ENCODE peak calls at places on chromosome 15, in ten cellular contexts. P is heart left ventricle; H is lung; U is mammary epithelial cell; T is stomach; K is CD8-positive, alpha-beta memory T cell; R is prostate gland; G is tibial artery; D is fibroblast of lung; M is cardiac muscle cell. C is an unnamed sample. For H3K36me3, the result is how much of the 10 kb centered on the place peaks cover.

GRCh38 chr15:88542342-88542733 is 4.1 kb downstream of the DET1 start:
- DNase-seq in K (no peak), P (no peak), H (no peak), M (peak), U (no peak), R (no peak), D (no peak), T (no peak), G (no peak), C (no peak)

GRCh38 chr15:40471105-40471777 is 457 bp downstream of the CHST14 start:
- DNase-seq in K (peak), R (no peak), D (peak), H (no peak), T (no peak), G (peak), M (peak), U (no peak), P (peak), C (peak)

GRCh38 chr15:25677719-25678497 is 185.2 kb downstream of the ATP10A start:
- DNase-seq in H (no peak), K (no peak), M (no peak), G (peak), D (no peak), T (no peak), R (no peak), P (no peak), U (no peak), C (no peak)

GRCh38 chr15:57911247-57911646 is 154.3 kb downstream of the ALDH1A2 start:
- DNase-seq in K (no peak), R (no peak), D (no peak), H (no peak), U (no peak), T (no peak), P (no peak), M (peak), G (no peak), C (no peak)

GRCh38 chr15:70781236-70781635 is 17.9 kb upstream of the UACA start:
- DNase-seq in D (no peak), M (no peak), K (no peak), P (no peak), U (peak), R (no peak), G (no peak), T (no peak), H (peak), C (no peak)

GRCh38 chr15:92801412-92801773 is 98.7 kb upstream of the CHD2 start:
- DNase-seq in T (no peak), M (peak), U (peak), G (no peak), R (no peak), D (peak), H (no peak), P (no peak), K (no peak), C (no peak)

GRCh38 chr15:101543926-101544490 is 54.5 kb upstream of the PCSK6 start:
- DNase-seq in D (no peak), R (no peak), T (no peak), U (no peak), M (no peak), H (no peak), G (no peak), P (no peak), K (no peak), C (no peak)

GRCh38 chr15:34223904-34224596 is 766 bp upstream of the EMC4 start:
- DNase-seq in D (peak), H (no peak), R (no peak), G (no peak), K (no peak), U (no peak), M (peak), P (no peak), T (no peak), C (no peak)

GRCh38 chr15:66401130-66402021 is 14.7 kb downstream of the MAP2K1 start:
- DNase-seq in D (no peak), T (no peak), P (no peak), H (no peak), U (peak), K (peak), M (no peak), R (no peak), G (no peak), C (no peak)

GRCh38 chr15:76057332-76058000 is 2.3 kb upstream of the TMEM266 start:
- DNase-seq in K (peak), G (no peak), P (no peak), D (peak), U (peak), H (no peak), T (peak), R (peak), M (peak), C (peak)

GRCh38 chr15:70251246-70251990 is 153.7 kb upstream of the TLE3 start:
- DNase-seq in G (peak), M (no peak), K (no peak), T (no peak), U (peak), H (no peak), D (no peak), R (no peak), P (no peak), C (no peak)

GRCh38 chr15:55915876-55916567 is 77.4 kb downstream of the NEDD4 start:
- DNase-seq in K (no peak), T (no peak), D (peak), U (no peak), R (no peak), G (no peak), P (no peak), M (peak), H (no peak), C (no peak)

GRCh38 chr15:25803036-25803435 is 60.1 kb downstream of the ATP10A start:
- DNase-seq in R (no peak), D (no peak), G (peak), T (no peak), P (peak), H (no peak), U (no peak), K (no peak), M (no peak), C (no peak)

GRCh38 chr15:70361106-70361505 is 263.4 kb upstream of the TLE3 start:
- DNase-seq in U (no peak), M (no peak), H (no peak), K (no peak), D (no peak), T (no peak), P (no peak), R (no peak), G (no peak), C (no peak)

GRCh38 chr15:47384316-47384715 is 333.0 kb upstream of the SEMA6D start:
- DNase-seq in T (no peak), R (no peak), G (no peak), P (no peak), D (peak), U (peak), H (no peak), K (no peak), M (peak), C (no peak)

GRCh38 chr15:69154684-69155083 is 5.8 kb upstream of the GLCE start:
- DNase-seq in U (peak), M (peak), D (peak), G (no peak), R (no peak), K (no peak), H (no peak), P (no peak), T (no peak), C (no peak)

GRCh38 chr15:61459785-61460707 is 230.9 kb upstream of the RORA start:
- DNase-seq in G (no peak), T (no peak), D (peak), P (no peak), U (peak), K (no peak), H (no peak), M (peak), R (no peak), C (no peak)

GRCh38 chr15:57537072-57537471 is 54.6 kb upstream of the MYZAP start:
- DNase-seq in M (peak), H (no peak), G (peak), P (no peak), K (no peak), U (no peak), T (peak), D (peak), R (no peak), C (no peak)

GRCh38 chr15:53197426-53197839 is 407.3 kb upstream of the ONECUT1 start:
- DNase-seq in T (peak), M (peak), U (peak), G (no peak), D (peak), R (peak), P (peak), H (peak), K (no peak), C (no peak)

GRCh38 chr15:35181538-35181937 is 96.4 kb upstream of the NANOGP8 start:
- DNase-seq in U (peak), M (peak), P (no peak), G (no peak), R (no peak), K (no peak), T (no peak), D (peak), H (no peak), C (no peak)

GRCh38 chr15:52348056-52348745 is 52.6 kb upstream of the MYO5C start:
- DNase-seq in M (peak), T (no peak), K (no peak), H (peak), D (no peak), U (no peak), G (no peak), R (no peak), P (no peak), C (no peak)

GRCh38 chr15:90142216-90143175 is 40.2 kb upstream of the IDH2 start:
- DNase-seq in H (no peak), T (no peak), D (no peak), K (peak), R (no peak), G (no peak), U (no peak), M (no peak), P (no peak), C (no peak)

GRCh38 chr15:70324001-70324974 is 226.6 kb upstream of the TLE3 start:
- DNase-seq in T (peak), U (peak), D (peak), R (peak), H (no peak), K (no peak), G (no peak), P (no peak), M (no peak), C (no peak)

GRCh38 chr15:47394410-47394809 is 322.9 kb upstream of the SEMA6D start:
- DNase-seq in K (no peak), T (no peak), H (no peak), D (no peak), R (no peak), P (no peak), U (no peak), G (no peak), M (no peak), C (no peak)

GRCh38 chr15:74626752-74627692 is 11.4 kb downstream of the CLK3 start:
- DNase-seq in M (no peak), T (no peak), G (no peak), U (no peak), D (no peak), H (no peak), P (no peak), K (peak), R (no peak), C (no peak)

GRCh38 chr15:44692659-44693058 is 18.5 kb downstream of the PATL2 start:
- DNase-seq in D (no peak), M (no peak), K (no peak), R (no peak), U (no peak), G (no peak), T (no peak), H (no peak), P (no peak), C (no peak)

GRCh38 chr15:58554758-58555157 is 123.0 kb downstream of the LIPC start:
- DNase-seq in H (no peak), K (no peak), D (no peak), M (no peak), T (no peak), P (no peak), G (no peak), U (no peak), R (no peak), C (no peak)

GRCh38 chr15:74613089-74613952 is 2.3 kb upstream of the CLK3 start:
- DNase-seq in R (no peak), H (no peak), D (no peak), T (no peak), U (peak), G (no peak), M (no peak), K (no peak), P (no peak), C (no peak)

GRCh38 chr15:25849431-25849921 is 13.7 kb downstream of the ATP10A start:
- DNase-seq in G (no peak), P (no peak), T (no peak), K (peak), U (no peak), H (no peak), M (peak), R (no peak), D (peak), C (no peak)

GRCh38 chr15:75073197-75073596 is 49.8 kb downstream of the PPCDC start:
- DNase-seq in G (no peak), K (no peak), D (no peak), P (no peak), R (no peak), T (no peak), H (no peak), U (no peak), M (no peak), C (no peak)

GRCh38 chr15:68042855-68043222 is 11.3 kb upstream of the PIAS1 start:
- DNase-seq in T (no peak), M (no peak), D (no peak), G (no peak), U (no peak), R (no peak), H (no peak), K (no peak), P (no peak), C (no peak)

GRCh38 chr15:62766599-62766998 is 275.9 kb upstream of the TPM1 start:
- DNase-seq in T (no peak), G (no peak), H (no peak), K (no peak), M (no peak), U (no peak), D (no peak), R (no peak), P (no peak), C (no peak)

GRCh38 chr15:70245932-70246622 is 148.4 kb upstream of the TLE3 start:
- DNase-seq in D (peak), G (no peak), K (no peak), U (peak), P (no peak), M (peak), T (peak), R (no peak), H (peak), C (no peak)

GRCh38 chr15:95134306-95135100 is 903.1 kb downstream of the MCTP2 start:
- DNase-seq in U (no peak), M (no peak), T (no peak), P (no peak), K (no peak), D (peak), H (no peak), R (no peak), G (no peak), C (no peak)

GRCh38 chr15:96735621-96736020 is 405.1 kb downstream of the NR2F2 start:
- DNase-seq in M (no peak), H (no peak), T (no peak), K (no peak), D (no peak), U (no peak), P (no peak), R (no peak), G (no peak), C (no peak)

GRCh38 chr15:98395974-98396627 is 252.2 kb upstream of the IGF1R start:
- DNase-seq in T (no peak), D (no peak), M (no peak), H (no peak), P (no peak), K (no peak), G (no peak), R (no peak), U (no peak), C (no peak)

GRCh38 chr15:47685141-47685870 is 32.0 kb upstream of the SEMA6D start:
- DNase-seq in H (no peak), M (no peak), P (no peak), T (no peak), D (no peak), K (no peak), R (no peak), G (no peak), U (peak), C (no peak)

GRCh38 chr15:71934446-71934845 is 124.1 kb downstream of the NR2E3 start:
- DNase-seq in T (no peak), K (no peak), D (no peak), U (peak), G (no peak), P (no peak), R (no peak), M (no peak), H (no peak), C (no peak)
- H3K36me3 ChIP-seq in T (half or more), K (under half), D (under half), U (under half), G (half or more), P (half or more), R (under half), M (under half), H (under half), C (under half)

GRCh38 chr15:81336568-81336967 is 12.6 kb upstream of the STARD5 start:
- DNase-seq in P (no peak), G (no peak), K (peak), R (no peak), M (peak), T (no peak), H (no peak), D (peak), U (peak), C (no peak)

GRCh38 chr15:81335631-81336030 is 11.7 kb upstream of the STARD5 start:
- DNase-seq in U (no peak), D (no peak), H (no peak), M (no peak), P (no peak), R (no peak), T (no peak), G (no peak), K (no peak), C (no peak)

GRCh38 chr15:81337241-81337640 is 13.3 kb upstream of the STARD5 start:
- DNase-seq in D (no peak), P (no peak), G (no peak), M (no peak), U (no peak), T (no peak), R (no peak), K (no peak), H (no peak), C (no peak)

GRCh38 chr15:81333363-81333762 is 9.4 kb upstream of the STARD5 start:
- DNase-seq in H (no peak), G (no peak), U (no peak), T (no peak), D (no peak), R (no peak), M (no peak), P (no peak), K (no peak), C (no peak)

DNA sequence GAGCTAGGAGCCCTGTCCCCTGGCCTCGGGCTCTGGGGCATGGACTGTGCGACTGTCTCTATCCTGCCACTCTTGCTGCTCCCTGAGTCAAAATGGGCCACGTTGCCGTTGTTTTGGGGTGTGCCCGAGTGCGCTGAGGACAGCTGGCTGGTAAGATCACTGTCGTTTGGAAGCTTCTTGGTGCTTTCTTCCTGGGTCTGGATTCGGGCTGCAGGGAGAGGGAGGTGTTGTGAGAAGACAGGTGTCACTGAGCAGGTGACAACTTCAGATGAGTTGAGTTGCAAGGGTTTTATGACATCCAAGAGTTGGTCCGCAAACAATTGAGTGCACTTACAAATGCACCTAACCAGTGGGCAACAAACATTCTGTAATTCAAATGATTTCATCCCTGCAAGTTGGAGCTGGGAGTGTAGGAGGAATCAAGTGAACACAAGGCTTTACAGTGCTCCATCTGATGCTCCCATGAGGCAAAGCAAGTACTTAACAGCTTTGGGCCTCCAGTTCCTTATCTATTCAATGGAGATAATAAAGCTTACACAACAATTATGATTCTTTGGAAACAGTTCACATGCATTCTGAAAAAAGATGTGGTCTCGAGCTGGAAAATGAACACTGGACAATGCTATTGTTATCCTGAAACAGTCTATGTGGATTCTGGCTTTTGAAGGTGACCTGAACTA is 11.0 kb upstream of the STARD5 start:
- DNase-seq in G (no peak), M (peak), K (no peak), T (no peak), D (no peak), P (no peak), U (no peak), R (no peak), H (no peak), C (no peak)
- H3K4me3 ChIP-seq in G (no peak), M (no peak), K (no peak), T (no peak), D (no peak), P (no peak), U (no peak), R (no peak), H (no peak), C (no peak)

GRCh38 chr15:73558529-73558928 is 74.7 kb downstream of the NPTN start:
- DNase-seq in P (no peak), D (no peak), G (no peak), T (no peak), R (no peak), M (no peak), K (no peak), U (no peak), H (no peak), C (no peak)

GRCh38 chr15:73568881-73569280 is 64.3 kb downstream of the NPTN start:
- DNase-seq in U (no peak), M (no peak), K (no peak), P (no peak), T (no peak), R (no peak), H (no peak), G (no peak), D (no peak), C (no peak)

GRCh38 chr15:73567022-73567421 is 66.2 kb downstream of the NPTN start:
- DNase-seq in K (no peak), M (no peak), G (no peak), T (no peak), U (no peak), H (no peak), P (no peak), R (no peak), D (no peak), C (no peak)

GRCh38 chr15:73560501-73561117 is 72.6 kb downstream of the NPTN start:
- DNase-seq in K (peak), G (no peak), M (peak), H (no peak), U (peak), D (peak), P (no peak), T (no peak), R (peak), C (peak)

DNA sequence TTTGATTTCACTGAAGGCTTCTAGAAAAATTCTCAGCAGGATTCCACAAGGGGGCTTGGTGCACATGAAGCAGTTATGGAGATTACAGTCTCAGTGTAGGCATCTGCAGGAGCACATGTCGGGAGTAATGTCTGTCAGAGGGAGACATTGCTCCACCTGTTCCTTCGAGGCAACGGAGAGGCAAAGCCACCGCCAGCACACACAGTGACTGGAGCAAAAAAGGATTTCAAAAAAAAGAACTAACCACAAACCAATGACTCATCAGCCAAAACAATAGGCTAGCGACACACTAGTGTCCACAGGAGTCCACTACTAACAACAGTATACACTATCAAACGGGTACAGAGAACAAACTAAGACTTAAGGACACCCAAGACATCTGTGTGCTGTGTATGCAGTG is 68.9 kb downstream of the NPTN start:
- DNase-seq in D (peak), M (peak), K (no peak), G (no peak), U (peak), T (no peak), P (no peak), H (no peak), R (peak), C (no peak)
- H3K36me3 ChIP-seq in D (under half), M (half or more), K (under half), G (under half), U (under half), T (half or more), P (half or more), H (under half), R (under half), C (under half)

DNA sequence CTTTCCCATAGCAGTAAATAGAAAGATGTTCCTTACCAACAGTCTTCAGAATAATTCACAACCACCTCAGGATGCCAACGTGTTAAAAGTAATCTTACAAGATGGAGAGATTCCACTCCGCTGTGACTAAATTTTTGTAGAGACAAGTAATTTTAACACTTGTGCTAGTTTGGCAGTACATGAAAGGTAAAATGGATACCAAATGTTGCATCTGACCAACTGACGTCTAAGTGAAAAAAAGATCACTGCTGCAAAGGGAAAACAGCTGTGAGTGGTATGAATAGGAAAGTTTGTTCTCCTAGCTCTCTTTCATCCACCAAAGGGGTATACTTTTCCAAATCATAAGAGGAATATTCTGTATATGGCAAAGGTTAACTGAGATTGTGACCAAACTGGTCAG is 2.6 kb downstream of the SPG21 start:
- DNase-seq in K (no peak), M (no peak), R (no peak), D (no peak), U (no peak), T (no peak), H (no peak), G (no peak), P (no peak), C (no peak)
- H3K4me3 ChIP-seq in K (no peak), M (no peak), R (no peak), D (peak), U (no peak), T (no peak), H (no peak), G (no peak), P (no peak), C (no peak)

C was measured in tibial nerve.